ENCODE peak calls at places on chromosomes 16 and 17, in four cellular contexts. X, Z, E and M are unnamed samples.

GRCh38 chr17:79838541-79839274 is 532 bp downstream of the CBX4 start:
- DNase-seq in X (peak; percentile 27), Z (peak; percentile 39), E (peak; percentile 68), M (peak; percentile 35)

GRCh38 chr17:6420173-6420641 is 14.7 kb downstream of the AIPL1 start:
- DNase-seq in X (no peak), Z (peak; percentile 38), E (no peak), M (no peak)

GRCh38 chr16:254461-254860 is 19.8 kb downstream of the FAM234A start:
- DNase-seq in X (no peak), Z (no peak), E (no peak), M (no peak)

GRCh38 chr17:55549140-55549539 is 37.9 kb upstream of the SMIM36 start:
- DNase-seq in X (peak; percentile 11), Z (no peak), E (no peak), M (no peak)

GRCh38 chr17:73363788-73364522 is 52.2 kb upstream of the CDC42EP4 start:
- DNase-seq in X (no peak), Z (no peak), E (no peak), M (no peak)

GRCh38 chr17:73595931-73596330 is 48.3 kb downstream of the SDK2 start:
- DNase-seq in X (no peak), Z (no peak), E (no peak), M (no peak)

GRCh38 chr16:85910854-85911247 is 11.9 kb downstream of the IRF8 start:
- DNase-seq in X (no peak), Z (no peak), E (no peak), M (no peak)

GRCh38 chr17:18099516-18099915 is 9.0 kb upstream of the MYO15A start:
- DNase-seq in X (no peak), Z (no peak), E (no peak), M (no peak)

GRCh38 chr17:4739122-4740024 is at the start of the genes CXCL16 and ZMYND15:
- DNase-seq in X (no peak), Z (peak; percentile 51), E (no peak), M (no peak)

GRCh38 chr17:47776330-47777197 is 43.5 kb downstream of the TBX21 start:
- DNase-seq in X (no peak), Z (no peak), E (no peak), M (peak; percentile 50)

GRCh38 chr17:1413281-1413791 is 13.3 kb upstream of the YWHAE start:
- DNase-seq in X (peak; percentile 6), Z (no peak), E (no peak), M (peak; percentile 84)

GRCh38 chr16:72291121-72291520 is 119.2 kb upstream of the PMFBP1 start:
- DNase-seq in X (no peak), Z (no peak), E (no peak), M (peak; percentile 59)

GRCh38 chr16:57264950-57265371 is 19.5 kb downstream of the PLLP start:
- DNase-seq in X (no peak), Z (no peak), E (peak; percentile 33), M (no peak)

GRCh38 chr16:56520251-56520577 is 390 bp upstream of the BBS2 start:
- DNase-seq in X (no peak), Z (no peak), E (no peak), M (no peak)

GRCh38 chr16:86529160-86529559 is 18.8 kb downstream of the FOXF1 start:
- DNase-seq in X (no peak), Z (no peak), E (no peak), M (peak; percentile 8)

GRCh38 chr17:17750881-17751280 is 69.6 kb downstream of the RAI1 start:
- DNase-seq in X (no peak), Z (no peak), E (no peak), M (no peak)